ENCODE peak calls at places on chromosome 10, in six cellular contexts. F is mammary epithelial cell, P is SK-N-SH, L is left ventricle myocardium inferior, Z is psoas muscle, D is IMR-90. U is an unnamed sample.

GRCh38 chr10:24793648-24794379 is 70.1 kb upstream of the ARHGAP21 start:
- DNase-seq in F (no peak), P (no peak), L (no peak), Z (no peak), D (peak; percentile 39), U (no peak)

GRCh38 chr10:35661236-35661635 is 19.1 kb upstream of the FZD8 start:
- DNase-seq in F (no peak), P (no peak), L (no peak), Z (no peak), D (no peak), U (no peak)

GRCh38 chr10:44517635-44518034 is 132.7 kb upstream of the CXCL12 start:
- DNase-seq in F (no peak), P (peak; percentile 6), L (no peak), Z (no peak), D (no peak), U (no peak)

GRCh38 chr10:111698711-111699110 is 484.9 kb downstream of the GPAM start:
- DNase-seq in F (no peak), P (peak; percentile 18), L (no peak), Z (no peak), D (no peak), U (no peak)

GRCh38 chr10:129033790-129034272 is 433.2 kb upstream of the MGMT start:
- DNase-seq in F (no peak), P (no peak), L (no peak), Z (no peak), D (no peak), U (no peak)

GRCh38 chr10:4639960-4640359 is 186.0 kb upstream of the AKR1E2 start:
- DNase-seq in F (no peak), P (no peak), L (no peak), Z (no peak), D (no peak), U (no peak)

GRCh38 chr10:72084094-72084459 is 4.3 kb downstream of the SPOCK2 start:
- DNase-seq in F (no peak), P (no peak), L (no peak), Z (peak; percentile 38), D (no peak), U (no peak)

GRCh38 chr10:125823663-125824251 is 411 bp downstream of the BCCIP start:
- DNase-seq in F (peak; percentile 4), P (peak; percentile 11), L (no peak), Z (no peak), D (peak; percentile 1), U (no peak)

GRCh38 chr10:99782447-99783286 is at the start of gene ABCC2:
- DNase-seq in F (no peak), P (no peak), L (no peak), Z (no peak), D (no peak), U (no peak)

GRCh38 chr10:43983405-43983804 is 334.7 kb upstream of the ZNF32 start:
- DNase-seq in F (no peak), P (no peak), L (no peak), Z (no peak), D (no peak), U (no peak)

GRCh38 chr10:22742678-22743077 is 28.3 kb upstream of the PIP4K2A start:
- DNase-seq in F (no peak), P (no peak), L (no peak), Z (no peak), D (no peak), U (no peak)

GRCh38 chr10:72274730-72275350 is 1.1 kb downstream of the DDIT4 start:
- DNase-seq in F (peak; percentile 74), P (peak; percentile 76), L (peak; percentile 72), Z (peak; percentile 93), D (peak; percentile 59), U (peak; percentile 83)

GRCh38 chr10:124650820-124651401 is 93.3 kb downstream of the FAM53B start:
- DNase-seq in F (no peak), P (no peak), L (no peak), Z (no peak), D (no peak), U (no peak)

GRCh38 chr10:14578060-14578952 is 196.4 kb downstream of the FAM107B start:
- DNase-seq in F (no peak), P (no peak), L (no peak), Z (no peak), D (peak; percentile 68), U (no peak)

GRCh38 chr10:106540606-106541005 is 623.9 kb downstream of the SORCS1 start:
- DNase-seq in F (peak; percentile 31), P (no peak), L (no peak), Z (no peak), D (peak; percentile 13), U (no peak)

GRCh38 chr10:1194161-1194560 is 138.0 kb downstream of the WDR37 start:
- DNase-seq in F (no peak), P (no peak), L (no peak), Z (no peak), D (no peak), U (peak; percentile 19)

GRCh38 chr10:127905623-127906261 is 1.2 kb upstream of the PTPRE start:
- DNase-seq in F (no peak), P (no peak), L (no peak), Z (no peak), D (no peak), U (peak; percentile 54)

GRCh38 chr10:53402594-53402993 is 630.0 kb upstream of the MBL2 start:
- DNase-seq in F (no peak), P (no peak), L (no peak), Z (no peak), D (no peak), U (no peak)

GRCh38 chr10:114932945-114933344 is 5.0 kb upstream of the TRUB1 start:
- DNase-seq in F (no peak), P (no peak), L (no peak), Z (no peak), D (no peak), U (no peak)

GRCh38 chr10:132538790-132539421 is 1.3 kb downstream of the INPP5A start:
- DNase-seq in F (no peak), P (peak; percentile 9), L (peak; percentile 16), Z (peak; percentile 48), D (no peak), U (peak; percentile 41)

GRCh38 chr10:28566458-28566857 is 33.5 kb downstream of the WAC start:
- DNase-seq in F (no peak), P (no peak), L (no peak), Z (no peak), D (no peak), U (no peak)

DNA sequence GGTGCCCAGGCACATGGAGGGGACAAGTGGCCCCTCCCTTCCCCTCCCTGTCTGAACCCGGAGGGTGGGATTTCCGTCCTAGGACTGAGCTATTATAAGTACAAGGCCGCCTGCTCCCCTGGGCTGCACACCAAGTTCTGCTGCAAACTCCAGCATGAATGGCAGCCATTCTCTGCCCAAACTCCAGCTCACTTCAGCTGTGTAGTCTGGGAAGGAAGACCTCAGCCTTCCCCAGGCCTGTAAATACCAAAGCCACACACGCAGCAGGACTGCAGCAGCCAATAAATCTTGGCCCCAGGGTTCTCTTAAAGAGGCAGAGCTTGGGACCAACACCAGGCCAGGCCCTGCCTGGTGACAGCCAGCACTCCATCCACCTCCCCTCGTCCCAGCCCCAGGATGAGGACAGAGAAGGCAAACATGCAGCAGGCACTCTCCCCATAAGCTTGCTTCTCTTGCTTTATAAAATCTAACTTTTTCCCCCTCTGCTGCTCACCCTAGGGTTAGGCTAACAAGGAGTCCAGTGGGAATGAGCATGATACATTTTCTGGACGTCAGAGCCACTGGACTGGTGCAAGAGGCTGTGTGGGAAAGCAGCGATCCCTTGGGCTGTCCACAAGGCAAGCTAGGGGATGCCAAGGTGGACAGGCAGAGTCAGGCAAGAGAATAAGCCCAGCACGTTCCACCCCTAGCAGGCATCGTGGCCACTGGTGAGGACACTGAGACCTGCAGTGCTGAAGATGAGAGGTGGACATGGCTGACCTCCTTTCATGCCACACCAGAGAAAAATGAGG is 291.1 kb upstream of the ZMIZ1 start:
- DNase-seq in F (no peak), P (peak; percentile 64), L (peak; percentile 73), Z (peak; percentile 77), D (peak; percentile 57), U (no peak)
- H3K27ac ChIP-seq in F (no peak overlapping the region), P (peak overlapping the region; percentile 86), L (peak overlapping the region; percentile 89), Z (peak overlapping the region; percentile 43), D (no peak overlapping the region), U (peak overlapping the region; percentile 8)

GRCh38 chr10:92834331-92834730 is 14.0 kb upstream of the EXOC6 start:
- DNase-seq in F (no peak), P (no peak), L (no peak), Z (no peak), D (peak; percentile 41), U (no peak)
- H3K4me3 ChIP-seq in F (no peak overlapping the region), P (no peak overlapping the region), L (no peak overlapping the region), Z (peak overlapping the region; percentile 67), D (no peak overlapping the region), U (peak overlapping the region; percentile 48)

DNA sequence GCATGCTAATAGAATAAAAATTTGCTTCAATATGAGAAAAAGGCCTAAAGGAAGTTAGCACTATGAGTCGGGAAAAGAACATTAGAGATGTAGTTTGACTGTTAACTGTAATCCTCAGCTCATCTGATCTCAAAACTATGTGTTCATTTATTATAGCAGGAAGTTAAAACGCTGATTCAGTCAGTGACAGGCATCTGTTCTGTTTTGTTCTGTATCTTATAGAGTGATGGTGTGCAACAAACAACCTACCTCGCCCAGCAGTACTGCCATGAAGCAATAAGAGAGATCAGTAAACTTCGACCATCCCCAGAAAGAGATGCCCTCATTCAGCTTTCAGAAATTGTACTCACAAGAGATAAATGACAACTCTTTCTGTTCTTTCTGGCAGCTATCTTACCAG is 48.6 kb downstream of the PDSS1 start:
- DNase-seq in F (no peak), P (no peak), L (no peak), Z (no peak), D (no peak), U (no peak)
- H3K36me3 ChIP-seq in F (peaks cover 25% of the 10 kb centered on the region), P (peaks cover 64% of the 10 kb centered on the region), L (peaks cover 84% of the 10 kb centered on the region), Z (peaks cover 9% of the 10 kb centered on the region), D (peaks cover 13% of the 10 kb centered on the region), U (peaks cover 83% of the 10 kb centered on the region)

GRCh38 chr10:19993714-19994343 is 177.6 kb downstream of the PLXDC2 start:
- DNase-seq in F (peak; percentile 23), P (no peak), L (no peak), Z (no peak), D (peak; percentile 15), U (no peak)
- H3K27ac ChIP-seq in F (no peak overlapping the region), P (no peak overlapping the region), L (no peak overlapping the region), Z (no peak overlapping the region), D (no peak overlapping the region), U (no peak overlapping the region)

U was measured in lower lobe of right lung.